ENCODE peak calls at places on chromosome 7, in seven cellular contexts. O, P, T, R, V, J and I are unnamed samples.
A peak's percentile ranks its signal among the peaks of the same experiment; 100 is the strongest.

GRCh38 chr7:10237306-10237705 is 736.4 kb upstream of the PHF14 start:
- DNase-seq in O (peak; percentile 1), V (no peak), J (no peak), R (peak; percentile 2), T (peak; percentile 95), P (no peak), I (no peak)

GRCh38 chr7:46131916-46132795 is 211.1 kb upstream of the IGFBP3 start:
- DNase-seq in V (peak; percentile 29), P (no peak), O (no peak), J (no peak), T (no peak), R (peak; percentile 26), I (peak; percentile 40)

GRCh38 chr7:136687693-136688322 is 180.6 kb upstream of the CHRM2 start:
- DNase-seq in O (peak; percentile 4), P (no peak), T (peak; percentile 48), R (peak; percentile 47), J (peak; percentile 47), V (peak; percentile 37), I (peak; percentile 24)

GRCh38 chr7:78073470-78074382 is 275.2 kb downstream of the PHTF2 start:
- DNase-seq in R (no peak), O (no peak), T (no peak), P (no peak), V (no peak), J (no peak), I (no peak)

GRCh38 chr7:128067983-128068382 is 36.7 kb upstream of the LRRC4 start:
- DNase-seq in T (no peak), P (no peak), V (no peak), R (no peak), O (no peak), J (no peak), I (no peak)

GRCh38 chr7:53466396-53466795 is 431.0 kb downstream of the POM121L12 start:
- DNase-seq in V (no peak), T (no peak), J (no peak), O (no peak), P (no peak), R (no peak), I (no peak)

GRCh38 chr7:66142996-66143395 is 28.3 kb downstream of the CRCP start:
- DNase-seq in O (no peak), R (no peak), T (no peak), P (no peak), J (no peak), V (no peak), I (no peak)

GRCh38 chr7:130921391-130922180 is 187.6 kb upstream of the KLF14 start:
- DNase-seq in R (peak; percentile 91), O (peak; percentile 88), V (peak; percentile 72), T (no peak), J (no peak), P (no peak), I (no peak)

GRCh38 chr7:151595702-151596340 is 76.1 kb upstream of the RHEB start:
- DNase-seq in T (no peak), P (no peak), O (peak; percentile 17), J (no peak), V (no peak), R (no peak), I (no peak)

GRCh38 chr7:13829231-13829630 is 160.2 kb downstream of the ETV1 start:
- DNase-seq in R (no peak), J (no peak), P (no peak), V (no peak), T (no peak), O (no peak), I (no peak)

GRCh38 chr7:96614154-96614867 is 95.3 kb downstream of the SEM1 start:
- DNase-seq in R (no peak), V (no peak), P (no peak), O (no peak), T (no peak), J (no peak), I (no peak)

GRCh38 chr7:140972876-140973829 is 41.6 kb downstream of the MRPS33 start:
- DNase-seq in T (no peak), P (no peak), R (peak; percentile 2), V (no peak), J (no peak), O (no peak), I (no peak)

GRCh38 chr7:128410092-128410665 is 397 bp upstream of the IMPDH1 start:
- DNase-seq in O (peak; percentile 49), V (peak; percentile 86), P (peak; percentile 50), R (peak; percentile 95), J (peak; percentile 69), T (peak; percentile 73), I (peak; percentile 80)

GRCh38 chr7:35015346-35015859 is 21.9 kb downstream of the DPY19L1 start:
- DNase-seq in R (no peak), J (no peak), V (no peak), P (no peak), T (no peak), O (peak; percentile 35), I (no peak)

GRCh38 chr7:11742496-11742895 is 89.5 kb downstream of the THSD7A start:
- DNase-seq in P (no peak), R (no peak), O (peak; percentile 88), J (no peak), V (no peak), T (no peak), I (no peak)